ENCODE peak calls at places on chromosome 5, in eight cellular contexts. L is uterus, W is endothelial cell of umbilical vein, C is body of pancreas, U is K562, E is suprapubic skin, Q is A549, M is esophagus squamous epithelium. G is an unnamed sample. For H3K4me1, the result is how much of the 10 kb centered on the place peaks cover.

GRCh38 chr5:2677689-2678088 is 73.8 kb downstream of the IRX2 start:
- DNase-seq in U (no peak), W (no peak), E (peak), C (no peak), L (no peak), Q (no peak), M (no peak), G (no peak)

GRCh38 chr5:157665467-157666085 is 5.8 kb upstream of the C5orf52 start:
- DNase-seq in M (no peak), W (no peak), U (no peak), E (no peak), C (no peak), L (no peak), Q (peak), G (no peak)

GRCh38 chr5:151288180-151288579 is 15.4 kb downstream of the SLC36A3 start:
- DNase-seq in L (no peak), E (no peak), W (no peak), Q (peak), U (no peak), M (no peak), C (no peak), G (no peak)

GRCh38 chr5:125002727-125003598 is 256.5 kb upstream of the ZNF608 start:
- DNase-seq in U (no peak), E (no peak), L (no peak), W (no peak), M (no peak), C (no peak), Q (no peak), G (no peak)

GRCh38 chr5:32388429-32389111 is 56.0 kb downstream of the ZFR start:
- DNase-seq in U (no peak), E (no peak), M (no peak), C (no peak), L (no peak), W (no peak), Q (no peak), G (no peak)

GRCh38 chr5:113336975-113337374 is 97.8 kb downstream of the TSSK1B start:
- DNase-seq in Q (peak), M (no peak), U (no peak), W (peak), L (peak), E (no peak), C (no peak), G (no peak)

GRCh38 chr5:171188016-171188415 is 121.0 kb upstream of the TLX3 start:
- DNase-seq in M (no peak), C (no peak), W (no peak), U (no peak), E (no peak), L (no peak), Q (no peak), G (no peak)

GRCh38 chr5:74500037-74500917 is 140.3 kb downstream of the ENC1 start:
- DNase-seq in W (no peak), E (no peak), M (no peak), Q (no peak), U (no peak), C (no peak), L (no peak), G (no peak)

GRCh38 chr5:169801324-169801777 is 164.3 kb downstream of the DOCK2 start:
- DNase-seq in E (no peak), L (no peak), W (no peak), M (no peak), Q (peak), U (no peak), C (no peak), G (no peak)

GRCh38 chr5:149672701-149673455 is 57.2 kb upstream of the PPARGC1B start:
- DNase-seq in M (no peak), U (no peak), L (no peak), C (no peak), Q (no peak), W (peak), E (no peak), G (no peak)

GRCh38 chr5:148913985-148914421 is 87.6 kb downstream of the ADRB2 start:
- DNase-seq in W (peak), U (no peak), C (no peak), L (no peak), M (no peak), E (no peak), Q (peak), G (no peak)

GRCh38 chr5:45601424-45601823 is 94.8 kb downstream of the HCN1 start:
- DNase-seq in L (no peak), Q (no peak), C (no peak), U (no peak), E (no peak), M (no peak), W (no peak), G (no peak)

GRCh38 chr5:35665066-35665465 is 47.4 kb downstream of the SPEF2 start:
- DNase-seq in M (no peak), Q (no peak), U (no peak), L (no peak), W (peak), C (no peak), E (no peak), G (no peak)

GRCh38 chr5:167920589-167920988 is 370.9 kb upstream of the WWC1 start:
- DNase-seq in M (no peak), E (no peak), U (no peak), W (no peak), C (no peak), L (no peak), Q (no peak), G (no peak)

GRCh38 chr5:170248635-170249227 is 15.9 kb downstream of the C5orf58 start:
- DNase-seq in W (no peak), L (no peak), U (no peak), M (no peak), Q (no peak), C (no peak), E (no peak), G (no peak)

GRCh38 chr5:59525957-59526356 is 367.6 kb downstream of the PDE4D start:
- DNase-seq in C (no peak), Q (peak), E (no peak), U (no peak), M (no peak), L (no peak), W (peak), G (no peak)

GRCh38 chr5:114191441-114191840 is 170.4 kb upstream of the KCNN2 start:
- DNase-seq in E (no peak), U (no peak), Q (no peak), C (no peak), W (no peak), M (no peak), L (no peak), G (no peak)

GRCh38 chr5:71811779-71812178 is 92.7 kb downstream of the CARTPT start:
- DNase-seq in L (no peak), U (no peak), C (no peak), Q (no peak), W (no peak), M (no peak), E (no peak), G (no peak)

GRCh38 chr5:169831331-169831730 is 149.0 kb downstream of the INSYN2B start:
- DNase-seq in E (no peak), U (no peak), C (no peak), Q (no peak), L (no peak), M (no peak), W (no peak), G (no peak)

GRCh38 chr5:57408714-57409113 is 73.9 kb downstream of the ACTBL2 start:
- DNase-seq in W (peak), Q (no peak), M (no peak), L (no peak), E (no peak), C (no peak), U (no peak), G (no peak)

GRCh38 chr5:125549322-125549871 is 803.0 kb upstream of the ZNF608 start:
- DNase-seq in L (no peak), Q (no peak), U (no peak), E (no peak), W (peak), M (no peak), C (no peak), G (no peak)

GRCh38 chr5:68024426-68024825 is 191.1 kb upstream of the PIK3R1 start:
- DNase-seq in L (no peak), M (no peak), E (no peak), Q (no peak), C (no peak), W (no peak), U (no peak), G (no peak)

GRCh38 chr5:1016036-1016435 is 7.4 kb downstream of the NKD2 start:
- DNase-seq in Q (no peak), W (no peak), M (no peak), U (no peak), E (no peak), L (no peak), C (no peak), G (no peak)

GRCh38 chr5:150637245-150638052 is 3.0 kb upstream of the SYNPO start:
- DNase-seq in U (no peak), M (no peak), C (no peak), Q (peak), L (no peak), W (peak), E (no peak), G (no peak)

GRCh38 chr5:169416583-169417196 is 115.8 kb upstream of the SLIT3 start:
- DNase-seq in L (peak), W (no peak), M (no peak), U (no peak), Q (no peak), E (peak), C (peak), G (no peak)

GRCh38 chr5:127723571-127723970 is 20.4 kb downstream of the CCDC192 start:
- DNase-seq in W (peak), M (no peak), Q (peak), E (no peak), L (peak), C (no peak), U (no peak), G (no peak)

GRCh38 chr5:132456553-132457361 is 33.8 kb downstream of the IRF1 start:
- DNase-seq in Q (no peak), E (peak), L (peak), U (no peak), M (no peak), W (peak), C (no peak), G (peak)

GRCh38 chr5:77620404-77620803 is 18.1 kb downstream of the OTP start:
- DNase-seq in L (no peak), C (no peak), W (no peak), E (no peak), U (no peak), M (no peak), Q (peak), G (no peak)

GRCh38 chr5:60613826-60614225 is 86.1 kb downstream of the DEPDC1B start:
- DNase-seq in L (no peak), C (no peak), M (no peak), E (no peak), U (no peak), Q (no peak), W (no peak), G (no peak)

GRCh38 chr5:1193591-1193985 is 7.8 kb upstream of the SLC6A19 start:
- DNase-seq in C (no peak), W (no peak), M (no peak), U (no peak), E (no peak), L (no peak), Q (no peak), G (no peak)

GRCh38 chr5:36383942-36384341 is 82.2 kb upstream of the RANBP3L start:
- DNase-seq in U (no peak), L (no peak), W (no peak), Q (no peak), M (no peak), C (no peak), E (no peak), G (no peak)

GRCh38 chr5:142320427-142320732 is 4.4 kb downstream of the SPRY4 start:
- DNase-seq in W (no peak), C (no peak), E (no peak), Q (no peak), L (no peak), M (no peak), U (no peak), G (no peak)

GRCh38 chr5:149422429-149423286 is 43.6 kb upstream of the IL17B start:
- DNase-seq in L (peak), Q (no peak), E (no peak), C (no peak), M (no peak), W (peak), U (peak), G (peak)

GRCh38 chr5:142025637-142026036 is 12.8 kb upstream of the GNPDA1 start:
- DNase-seq in W (no peak), Q (no peak), C (no peak), L (no peak), E (no peak), M (no peak), U (no peak), G (no peak)

GRCh38 chr5:136457390-136458094 is 92.2 kb upstream of the TRPC7 start:
- DNase-seq in L (no peak), E (no peak), C (peak), U (no peak), W (no peak), Q (no peak), M (no peak), G (no peak)

GRCh38 chr5:54838843-54839242 is 146.6 kb downstream of the ESM1 start:
- DNase-seq in Q (no peak), W (no peak), U (no peak), C (no peak), L (no peak), M (no peak), E (no peak), G (no peak)

GRCh38 chr5:34658023-34658422 is 1.9 kb downstream of the RAI14 start:
- DNase-seq in E (no peak), C (no peak), U (peak), Q (peak), M (no peak), L (no peak), W (no peak), G (no peak)

GRCh38 chr5:34655354-34655991 is 655 bp upstream of the RAI14 start:
- DNase-seq in Q (peak), C (peak), W (peak), L (peak), E (no peak), M (no peak), U (peak), G (no peak)

GRCh38 chr5:34656700-34657549 is 797 bp downstream of the RAI14 start:
- DNase-seq in L (peak), Q (no peak), M (no peak), C (peak), E (no peak), W (peak), U (peak), G (no peak)

GRCh38 chr5:34657550-34657921 is 1.4 kb downstream of the RAI14 start:
- DNase-seq in Q (peak), C (no peak), W (peak), U (no peak), L (peak), E (no peak), M (no peak), G (no peak)

GRCh38 chr5:34656001-34656699 is at the start of gene RAI14:
- DNase-seq in C (peak), W (peak), Q (peak), L (peak), M (no peak), U (peak), E (peak), G (peak)
- TF ChIP-seq POLR2A in C (peak), W (peak), Q (peak), L (peak), M (no peak), U (peak), E (no peak), G (no peak)

DNA sequence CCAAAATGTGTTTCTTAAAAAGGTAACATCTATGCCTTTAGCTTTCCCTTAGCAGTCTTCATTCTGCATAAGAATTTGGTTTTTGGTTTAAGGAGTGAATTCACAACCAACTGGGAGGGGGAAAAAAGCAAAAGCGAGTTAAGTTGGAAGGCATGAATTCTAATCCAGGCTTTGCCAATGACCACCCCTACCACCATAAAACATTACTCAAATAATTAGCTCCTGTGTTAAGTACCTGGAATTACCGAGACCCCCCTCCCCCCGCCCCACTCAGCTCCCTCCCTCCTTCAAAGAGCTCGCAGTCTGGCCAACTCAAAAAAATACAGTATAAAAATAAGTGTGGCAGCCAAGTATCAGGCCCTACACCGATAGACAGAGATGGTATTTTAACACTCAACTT is 540 bp downstream of the ATG12 start:
- DNase-seq in M (no peak), U (no peak), Q (no peak), L (no peak), W (peak), E (no peak), C (no peak), G (no peak)
- H3K4me1 ChIP-seq in M (under half), U (under half), Q (under half), L (under half), W (under half), E (half or more), C (half or more), G (half or more)

DNA sequence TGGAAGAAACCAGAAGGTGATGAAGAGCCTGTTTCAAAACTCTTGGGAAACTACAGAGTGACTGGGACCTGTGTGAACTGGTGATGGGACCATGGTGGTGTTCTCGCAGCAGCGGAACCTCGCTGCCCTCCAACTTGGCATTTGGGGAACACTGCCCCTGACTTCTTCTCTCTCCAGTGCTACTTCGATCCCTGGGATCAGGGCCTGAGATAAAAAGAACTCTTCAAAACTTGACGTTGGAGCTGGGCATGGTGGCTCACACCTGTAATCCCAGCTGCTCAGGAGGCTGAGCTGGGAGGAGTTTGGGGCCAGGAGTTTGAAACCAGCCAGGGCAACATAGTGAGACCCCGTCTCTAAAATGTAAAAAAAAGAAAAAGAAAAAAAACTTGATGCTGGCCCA is 18.1 kb downstream of the PITX1 start:
- DNase-seq in E (no peak), Q (no peak), W (no peak), U (no peak), C (no peak), L (no peak), M (no peak), G (peak)
- TF ChIP-seq CTCF in E (no peak), Q (no peak), W (no peak), U (no peak), C (no peak), L (no peak), M (no peak), G (no peak)

DNA sequence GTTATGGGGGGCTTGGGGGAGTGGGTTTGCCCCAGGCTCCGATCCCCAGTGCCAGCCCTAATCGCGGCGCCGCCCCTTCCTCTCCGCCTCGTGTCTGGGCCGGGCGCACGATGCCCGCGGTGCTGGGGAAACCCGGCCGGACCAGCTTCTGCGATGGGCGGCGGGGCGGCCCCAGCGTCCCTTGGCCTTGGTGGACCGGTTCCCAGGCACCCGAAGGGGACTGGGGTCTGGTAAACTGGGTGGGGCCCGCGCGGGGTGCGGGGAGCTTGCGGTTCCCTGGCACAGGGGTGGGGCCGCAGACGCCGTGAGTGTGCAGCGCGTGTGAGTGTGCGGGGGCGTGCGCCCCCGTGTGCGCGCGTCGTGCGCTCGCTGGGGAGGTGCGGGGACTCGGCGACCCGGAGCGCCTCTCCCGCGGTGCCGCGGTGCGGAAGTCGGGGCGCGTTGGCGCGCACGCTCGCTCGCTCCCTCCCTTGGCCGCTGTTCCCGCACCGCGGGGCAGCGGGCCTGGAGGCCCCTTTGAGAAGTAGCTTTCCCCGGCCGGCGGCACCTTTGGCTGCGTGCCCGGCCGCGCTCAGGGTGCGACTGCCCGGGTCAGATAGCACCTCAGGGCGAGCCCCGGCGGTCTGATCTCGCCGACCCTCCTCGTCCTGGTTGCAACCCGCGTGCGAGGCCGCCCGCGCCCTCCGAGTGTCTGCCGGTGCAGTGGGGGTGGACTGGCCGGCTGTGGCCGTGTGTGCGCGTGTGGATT is 568 bp downstream of the MACIR start:
- DNase-seq in M (no peak), C (peak), U (peak), W (peak), Q (peak), L (peak), E (peak), G (peak)
- TF ChIP-seq POLR2A in M (no peak), C (no peak), U (peak), W (no peak), Q (peak), L (no peak), E (no peak), G (no peak)

DNA sequence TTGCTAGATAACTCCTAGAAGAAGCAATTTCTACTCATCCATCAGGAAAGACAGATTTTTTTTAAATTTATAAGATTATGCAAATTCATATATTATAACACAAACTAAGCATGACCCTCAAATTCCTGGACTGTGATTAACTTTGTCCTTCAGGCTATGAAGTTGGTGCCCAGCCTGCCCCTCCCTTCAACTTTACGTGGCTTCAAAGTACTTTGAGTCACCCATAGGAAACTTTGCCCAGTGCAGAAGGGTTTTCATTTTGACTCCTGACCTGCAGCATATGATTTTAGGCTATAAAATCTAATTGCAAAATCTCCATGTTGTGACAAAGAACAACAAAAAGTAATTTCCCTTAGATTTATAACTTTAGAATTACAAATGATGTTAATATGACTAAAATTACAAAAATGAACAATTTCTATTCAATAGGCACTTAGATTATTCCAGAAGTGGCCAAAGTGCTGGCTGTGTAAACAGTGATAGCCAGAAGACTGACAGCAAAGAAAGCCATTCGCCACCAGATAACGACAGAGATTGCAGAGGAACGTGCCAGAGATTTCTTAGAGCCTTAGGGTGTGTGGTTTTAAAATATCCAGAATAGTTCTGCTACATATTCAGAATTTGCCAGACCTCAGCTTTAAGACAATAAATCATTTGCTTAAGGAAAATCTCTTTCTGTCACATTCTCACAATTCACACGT is 197.4 kb downstream of the SEMA5A start:
- DNase-seq in L (no peak), Q (no peak), W (peak), U (no peak), M (no peak), E (no peak), C (no peak), G (no peak)
- H3K4me1 ChIP-seq in L (under half), Q (under half), W (under half), U (under half), M (under half), E (under half), C (under half), G (under half)

GRCh38 chr5:87539839-87540238 is 127.1 kb upstream of the CCNH start:
- DNase-seq in W (no peak), C (no peak), E (no peak), U (no peak), L (no peak), Q (no peak), M (no peak), G (no peak)
- TF ChIP-seq CTCF in W (no peak), C (no peak), E (no peak), U (no peak), L (no peak), Q (no peak), M (no peak), G (no peak)